ENCODE peak calls at places on chromosomes 12 and 14, in ten cellular contexts. T is cerebellum; Y is CD8-positive, alpha-beta memory T cell; E is NCI-H510A; M is gastrocnemius medialis; U is AG04450; A is EL; H is AG20443; O is GF-D8; P is CD4-positive, CD25-positive, alpha-beta regulatory T cell. R is an unnamed sample.

GRCh38 chr14:105525861-105526780 is at the start of gene TMEM121:
- DNase-seq in T (peak), Y (peak), E (no peak), M (no peak), U (no peak), A (no peak), H (peak), O (no peak), P (peak), R (peak)

GRCh38 chr14:95101736-95102677 is 55.3 kb downstream of the DICER1 start:
- DNase-seq in T (peak), Y (no peak), E (no peak), M (no peak), U (no peak), A (no peak), H (no peak), O (no peak), P (no peak), R (no peak)

GRCh38 chr12:6735448-6736191 is 11.8 kb downstream of the COPS7A start:
- DNase-seq in T (peak), Y (peak), E (no peak), M (peak), U (no peak), A (peak), H (peak), O (peak), P (no peak), R (no peak)

GRCh38 chr12:13595536-13596450 is 385.6 kb downstream of the GRIN2B start:
- DNase-seq in T (no peak), Y (no peak), E (no peak), M (no peak), U (no peak), A (no peak), H (no peak), O (no peak), P (no peak), R (no peak)

GRCh38 chr12:45343269-45344051 is 127.6 kb downstream of the ANO6 start:
- DNase-seq in T (no peak), Y (no peak), E (no peak), M (no peak), U (no peak), A (peak), H (peak), O (no peak), P (no peak), R (no peak)

GRCh38 chr14:74897642-74898041 is 15.9 kb downstream of the DLST start:
- DNase-seq in T (no peak), Y (no peak), E (no peak), M (no peak), U (no peak), A (no peak), H (no peak), O (no peak), P (no peak), R (no peak)

GRCh38 chr12:113075137-113075683 is 18.7 kb downstream of the DTX1 start:
- DNase-seq in T (no peak), Y (no peak), E (no peak), M (no peak), U (no peak), A (no peak), H (no peak), O (no peak), P (no peak), R (no peak)

GRCh38 chr14:102993523-102993922 is 63.8 kb downstream of the CDC42BPB start:
- DNase-seq in T (no peak), Y (no peak), E (no peak), M (no peak), U (no peak), A (peak), H (peak), O (no peak), P (no peak), R (no peak)

GRCh38 chr12:98997-99396 is 32.4 kb downstream of the IQSEC3 start:
- DNase-seq in T (no peak), Y (no peak), E (no peak), M (no peak), U (no peak), A (no peak), H (peak), O (no peak), P (no peak), R (no peak)

GRCh38 chr12:18250313-18250916 is 10.9 kb upstream of the PIK3C2G start:
- DNase-seq in T (peak), Y (no peak), E (peak), M (no peak), U (peak), A (peak), H (peak), O (no peak), P (no peak), R (no peak)

GRCh38 chr12:109741286-109741969 is 27.8 kb downstream of the FAM222A start:
- DNase-seq in T (no peak), Y (no peak), E (no peak), M (no peak), U (no peak), A (no peak), H (no peak), O (no peak), P (no peak), R (no peak)

GRCh38 chr12:91604897-91605296 is 422.3 kb upstream of the DCN start:
- DNase-seq in T (no peak), Y (no peak), E (no peak), M (no peak), U (no peak), A (peak), H (no peak), O (no peak), P (no peak), R (no peak)

GRCh38 chr14:96184737-96185136 is 19.9 kb upstream of the BDKRB2 start:
- DNase-seq in T (peak), Y (no peak), E (no peak), M (no peak), U (no peak), A (no peak), H (peak), O (no peak), P (no peak), R (no peak)

GRCh38 chr14:92456215-92457017 is 57.2 kb upstream of the RIN3 start:
- DNase-seq in T (peak), Y (no peak), E (no peak), M (no peak), U (peak), A (peak), H (peak), O (no peak), P (no peak), R (no peak)

GRCh38 chr14:66105819-66106218 is 380.4 kb upstream of the CCDC196 start:
- DNase-seq in T (no peak), Y (no peak), E (no peak), M (no peak), U (no peak), A (peak), H (peak), O (no peak), P (no peak), R (no peak)

GRCh38 chr14:29215853-29216252 is 449.3 kb downstream of the FOXG1 start:
- DNase-seq in T (no peak), Y (no peak), E (no peak), M (no peak), U (no peak), A (no peak), H (no peak), O (no peak), P (no peak), R (no peak)

GRCh38 chr14:91185721-91186120 is 58.8 kb downstream of the GPR68 start:
- DNase-seq in T (no peak), Y (no peak), E (no peak), M (no peak), U (no peak), A (no peak), H (peak), O (no peak), P (no peak), R (no peak)

GRCh38 chr12:54045868-54046529 is 7.6 kb upstream of the HOXC4 start:
- DNase-seq in T (no peak), Y (no peak), E (no peak), M (no peak), U (no peak), A (no peak), H (no peak), O (no peak), P (no peak), R (no peak)

GRCh38 chr14:105532735-105533141 is 6.4 kb downstream of the TMEM121 start:
- DNase-seq in T (no peak), Y (no peak), E (no peak), M (no peak), U (no peak), A (peak), H (peak), O (no peak), P (no peak), R (no peak)

GRCh38 chr12:131105736-131106356 is 152.1 kb downstream of the ADGRD1 start:
- DNase-seq in T (no peak), Y (peak), E (no peak), M (no peak), U (no peak), A (no peak), H (no peak), O (no peak), P (no peak), R (peak)

GRCh38 chr12:69934011-69934410 is 109.0 kb downstream of the MYRFL start:
- DNase-seq in T (no peak), Y (no peak), E (no peak), M (no peak), U (no peak), A (no peak), H (no peak), O (no peak), P (no peak), R (no peak)

GRCh38 chr14:100019156-100019882 is 45.9 kb upstream of the EVL start:
- DNase-seq in T (no peak), Y (no peak), E (no peak), M (no peak), U (no peak), A (no peak), H (no peak), O (no peak), P (no peak), R (no peak)

GRCh38 chr12:58167622-58168021 is 226.3 kb downstream of the ATP23 start:
- DNase-seq in T (no peak), Y (no peak), E (no peak), M (no peak), U (no peak), A (no peak), H (no peak), O (no peak), P (no peak), R (no peak)

GRCh38 chr12:66708704-66709443 is 30.0 kb upstream of the GRIP1 start:
- DNase-seq in T (no peak), Y (no peak), E (no peak), M (no peak), U (no peak), A (peak), H (no peak), O (no peak), P (no peak), R (no peak)

GRCh38 chr12:57800965-57801364 is 17.6 kb downstream of the AVIL start:
- DNase-seq in T (no peak), Y (no peak), E (no peak), M (no peak), U (no peak), A (no peak), H (no peak), O (no peak), P (no peak), R (no peak)

GRCh38 chr14:77241955-77242354 is 29.1 kb downstream of the NGB start:
- DNase-seq in T (no peak), Y (no peak), E (no peak), M (no peak), U (no peak), A (no peak), H (no peak), O (no peak), P (no peak), R (no peak)

GRCh38 chr14:95533391-95533821 is 1.4 kb upstream of the GLRX5 start:
- DNase-seq in T (no peak), Y (no peak), E (no peak), M (no peak), U (no peak), A (peak), H (no peak), O (no peak), P (no peak), R (no peak)

GRCh38 chr14:87468531-87468930 is 524.5 kb downstream of the GALC start:
- DNase-seq in T (no peak), Y (no peak), E (no peak), M (no peak), U (no peak), A (no peak), H (no peak), O (no peak), P (no peak), R (no peak)

GRCh38 chr14:33711761-33712160 is 239.1 kb downstream of the EGLN3 start:
- DNase-seq in T (peak), Y (no peak), E (no peak), M (no peak), U (no peak), A (no peak), H (no peak), O (no peak), P (no peak), R (no peak)

GRCh38 chr14:75132374-75133086 is 5.7 kb upstream of the NEK9 start:
- DNase-seq in T (peak), Y (peak), E (peak), M (peak), U (no peak), A (peak), H (peak), O (peak), P (peak), R (peak)

GRCh38 chr12:2651061-2651965 is 143.5 kb upstream of the FKBP4 start:
- DNase-seq in T (no peak), Y (no peak), E (no peak), M (no peak), U (no peak), A (no peak), H (no peak), O (no peak), P (no peak), R (no peak)

GRCh38 chr14:85535916-85536834 is 6.2 kb downstream of the FLRT2 start:
- DNase-seq in T (no peak), Y (no peak), E (no peak), M (no peak), U (no peak), A (peak), H (peak), O (no peak), P (no peak), R (no peak)

GRCh38 chr14:63448841-63449240 is 94.3 kb downstream of the PPP2R5E start:
- DNase-seq in T (no peak), Y (no peak), E (no peak), M (no peak), U (no peak), A (no peak), H (no peak), O (no peak), P (no peak), R (no peak)

GRCh38 chr14:91897121-91897701 is 29.9 kb upstream of the TC2N start:
- DNase-seq in T (peak), Y (no peak), E (no peak), M (no peak), U (no peak), A (peak), H (peak), O (no peak), P (no peak), R (no peak)

GRCh38 chr14:64038857-64039542 is 186.2 kb downstream of the SYNE2 start:
- DNase-seq in T (no peak), Y (no peak), E (no peak), M (no peak), U (no peak), A (no peak), H (peak), O (no peak), P (no peak), R (no peak)

GRCh38 chr14:60643443-60644402 is 5.6 kb downstream of the SIX1 start:
- DNase-seq in T (no peak), Y (no peak), E (no peak), M (no peak), U (no peak), A (no peak), H (peak), O (no peak), P (no peak), R (no peak)

GRCh38 chr12:110135012-110135411 is 10.9 kb downstream of the IFT81 start:
- DNase-seq in T (no peak), Y (no peak), E (no peak), M (no peak), U (peak), A (peak), H (peak), O (no peak), P (no peak), R (no peak)

R was measured in naive thymus-derived CD4-positive, alpha-beta T cell.